ENCODE peak calls at places on chromosomes 7 and 10, in five cellular contexts. Z is HCT116, R is pancreas, E is K562, K is OCI-LY7. Y is an unnamed sample.

GRCh38 chr7:131495679-131496498 is 60.5 kb downstream of the PODXL start:
- DNase-seq in Z (no peak), R (no peak), E (no peak), K (no peak), Y (no peak)

GRCh38 chr7:99679400-99680191 is at the start of gene CYP3A5:
- DNase-seq in Z (peak; percentile 24), R (peak; percentile 57), E (peak; percentile 42), K (no peak), Y (peak; percentile 31)

GRCh38 chr10:70549962-70550845 is 52.3 kb downstream of the PRF1 start:
- DNase-seq in Z (peak; percentile 42), R (peak; percentile 71), E (peak; percentile 82), K (peak; percentile 75), Y (no peak)

GRCh38 chr7:95297041-95297440 is 27.3 kb downstream of the PON1 start:
- DNase-seq in Z (no peak), R (no peak), E (no peak), K (no peak), Y (no peak)

GRCh38 chr10:123526356-123527079 is 139.6 kb upstream of the GPR26 start:
- DNase-seq in Z (no peak), R (no peak), E (no peak), K (no peak), Y (no peak)

GRCh38 chr7:69722836-69723235 is 124.6 kb downstream of the AUTS2 start:
- DNase-seq in Z (no peak), R (no peak), E (no peak), K (no peak), Y (peak; percentile 63)

GRCh38 chr7:11330717-11331116 is 357.0 kb downstream of the PHF14 start:
- DNase-seq in Z (no peak), R (no peak), E (no peak), K (no peak), Y (no peak)

GRCh38 chr10:96082153-96082552 is 38.8 kb downstream of the CCNJ start:
- DNase-seq in Z (no peak), R (no peak), E (no peak), K (no peak), Y (no peak)

GRCh38 chr10:114719311-114719710 is 61.2 kb upstream of the ABLIM1 start:
- DNase-seq in Z (no peak), R (peak; percentile 25), E (no peak), K (no peak), Y (no peak)

GRCh38 chr7:150942591-150943452 is 35.3 kb downstream of the KCNH2 start:
- DNase-seq in Z (no peak), R (no peak), E (no peak), K (no peak), Y (no peak)

GRCh38 chr7:16265863-16266458 is 155.4 kb downstream of the CRPPA start:
- DNase-seq in Z (no peak), R (no peak), E (no peak), K (no peak), Y (no peak)
- H3K27ac ChIP-seq in Z (no peak overlapping the region), R (no peak overlapping the region), E (peak overlapping the region; percentile 93), K (no peak overlapping the region), Y (no peak overlapping the region)

GRCh38 chr7:75563171-75563570 is 71.1 kb downstream of the SPDYE5 start:
- DNase-seq in Z (no peak), R (no peak), E (no peak), K (no peak), Y (no peak)

GRCh38 chr7:75565129-75565528 is 73.0 kb downstream of the SPDYE5 start:
- DNase-seq in Z (no peak), R (peak; percentile 21), E (no peak), K (no peak), Y (peak; percentile 68)

GRCh38 chr7:75555736-75556135 is 63.6 kb downstream of the SPDYE5 start:
- DNase-seq in Z (no peak), R (no peak), E (no peak), K (no peak), Y (no peak)

DNA sequence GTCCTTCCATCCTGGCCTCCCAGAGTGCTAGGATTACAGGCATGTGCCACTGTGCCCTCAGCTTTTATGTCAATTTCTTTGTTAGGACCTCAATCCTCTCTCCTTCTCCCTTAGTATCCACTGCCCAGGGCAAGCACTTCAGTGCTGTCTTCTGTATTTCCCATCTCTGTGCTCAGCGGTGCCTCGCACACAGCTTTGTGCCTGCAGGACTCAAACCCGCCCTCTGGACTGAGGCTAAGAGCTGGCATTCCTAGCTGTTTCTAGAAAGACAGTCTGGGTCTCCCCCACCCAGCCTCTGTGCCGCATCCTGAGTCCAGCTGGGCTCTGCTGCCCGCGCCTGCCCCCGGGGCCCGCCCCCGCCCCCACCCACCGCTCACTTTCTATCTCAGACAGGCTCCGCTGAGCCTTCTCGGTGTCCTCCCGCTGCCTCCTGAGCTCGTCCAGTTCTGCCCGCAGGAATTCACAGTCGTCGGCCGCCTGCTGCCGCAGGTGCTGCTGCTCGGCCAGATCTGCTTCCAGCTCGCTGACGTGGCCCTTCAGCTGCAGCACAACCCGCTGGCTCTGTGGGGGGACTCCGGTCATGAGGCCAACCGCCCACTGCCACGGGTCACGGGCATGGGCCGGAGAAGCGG is 67.4 kb downstream of the SPDYE5 start:
- DNase-seq in Z (no peak), R (no peak), E (no peak), K (no peak), Y (no peak)
- H3K27ac ChIP-seq in Z (no peak overlapping the region), R (no peak overlapping the region), E (no peak overlapping the region), K (no peak overlapping the region), Y (no peak overlapping the region)

GRCh38 chr7:55074008-55074499 is 55.2 kb downstream of the EGFR start:
- DNase-seq in Z (peak; percentile 95), R (peak; percentile 25), E (no peak), K (peak; percentile 20), Y (peak; percentile 76)

GRCh38 chr7:55072251-55072650 is 53.4 kb downstream of the EGFR start:
- DNase-seq in Z (no peak), R (no peak), E (no peak), K (no peak), Y (no peak)

GRCh38 chr7:55071411-55072188 is 52.8 kb downstream of the EGFR start:
- DNase-seq in Z (no peak), R (no peak), E (no peak), K (no peak), Y (no peak)

GRCh38 chr7:55070839-55071238 is 52.0 kb downstream of the EGFR start:
- DNase-seq in Z (no peak), R (no peak), E (no peak), K (no peak), Y (no peak)

GRCh38 chr7:55073051-55073511 is 54.3 kb downstream of the EGFR start:
- DNase-seq in Z (no peak), R (no peak), E (no peak), K (peak; percentile 48), Y (no peak)
- H3K27ac ChIP-seq in Z (no peak overlapping the region), R (no peak overlapping the region), E (no peak overlapping the region), K (no peak overlapping the region), Y (peak overlapping the region; percentile 77)

GRCh38 chr7:45203947-45204445 is 46.4 kb downstream of the RAMP3 start:
- DNase-seq in Z (no peak), R (no peak), E (no peak), K (no peak), Y (no peak)

GRCh38 chr7:45198986-45199385 is 41.4 kb downstream of the RAMP3 start:
- DNase-seq in Z (no peak), R (no peak), E (no peak), K (no peak), Y (no peak)

GRCh38 chr7:45199506-45199905 is 41.9 kb downstream of the RAMP3 start:
- DNase-seq in Z (no peak), R (no peak), E (no peak), K (no peak), Y (no peak)

GRCh38 chr7:45202618-45203017 is 45.0 kb downstream of the RAMP3 start:
- DNase-seq in Z (no peak), R (no peak), E (no peak), K (no peak), Y (no peak)

GRCh38 chr7:45203459-45203858 is 45.9 kb downstream of the RAMP3 start:
- DNase-seq in Z (no peak), R (no peak), E (no peak), K (no peak), Y (no peak)
- H3K27ac ChIP-seq in Z (no peak overlapping the region), R (no peak overlapping the region), E (no peak overlapping the region), K (no peak overlapping the region), Y (no peak overlapping the region)